ENCODE peak calls at places on chromosome 4, in nine cellular contexts. N is progenitor cell of endocrine pancreas; E is activated CD8-positive, alpha-beta memory T cell treated with anti-CD3 and anti-CD28 coated beads for 1 hour; O is EL; A is stimulated activated CD4-positive, alpha-beta T cell treated with anti-CD3 and anti-CD28 coated beads, Interleukin-12 subunit alpha, Interleukin-12 subunit beta, amount 100 ng/mL, for 24 hours; P is osteocyte; K is effector memory CD4-positive, alpha-beta T cell; I is mesothelial cell of epicardium; B is HEK293T. H is an unnamed sample.
A peak's percentile ranks its signal among the peaks of the same experiment; 100 is the strongest.

GRCh38 chr4:108466936-108467902 is 153.2 kb upstream of the RPL34 start:
- DNase-seq in N (no peak), E (no peak), O (peak; percentile 80), A (no peak), P (no peak), K (no peak), I (no peak), B (no peak), H (no peak)

GRCh38 chr4:106502106-106502699 is 133.6 kb upstream of the GIMD1 start:
- DNase-seq in N (peak; percentile 34), E (peak; percentile 2), O (peak; percentile 73), A (no peak), P (no peak), K (no peak), I (peak; percentile 36), B (peak; percentile 64), H (no peak)

GRCh38 chr4:1043658-1044468 is 32.4 kb downstream of the FGFRL1 start:
- DNase-seq in N (peak; percentile 50), E (no peak), O (peak; percentile 99), A (no peak), P (peak; percentile 98), K (no peak), I (no peak), B (no peak), H (peak; percentile 98)

GRCh38 chr4:107719211-107719926 is 665 bp downstream of the PAPSS1 start:
- DNase-seq in N (no peak), E (no peak), O (peak; percentile 47), A (no peak), P (no peak), K (no peak), I (no peak), B (no peak), H (peak; percentile 78)

GRCh38 chr4:64539234-64539849 is 130.1 kb upstream of the TECRL start:
- DNase-seq in N (peak; percentile 47), E (no peak), O (peak; percentile 40), A (no peak), P (no peak), K (no peak), I (no peak), B (peak; percentile 56), H (no peak)

GRCh38 chr4:101306225-101306624 is 41.1 kb downstream of the PPP3CA start:
- DNase-seq in N (no peak), E (no peak), O (no peak), A (no peak), P (no peak), K (no peak), I (no peak), B (no peak), H (no peak)

GRCh38 chr4:46818604-46819003 is 90.4 kb downstream of the COX7B2 start:
- DNase-seq in N (no peak), E (no peak), O (no peak), A (no peak), P (no peak), K (no peak), I (no peak), B (no peak), H (no peak)

GRCh38 chr4:189206953-189207352 is 733.7 kb upstream of the FRG1 start:
- DNase-seq in N (no peak), E (no peak), O (no peak), A (no peak), P (no peak), K (no peak), I (no peak), B (no peak), H (no peak)

GRCh38 chr4:150283689-150284088 is 205.4 kb downstream of the DCLK2 start:
- DNase-seq in N (no peak), E (no peak), O (peak; percentile 88), A (no peak), P (no peak), K (no peak), I (no peak), B (no peak), H (no peak)

GRCh38 chr4:55880652-55881280 is 27.3 kb downstream of the EXOC1 start:
- DNase-seq in N (no peak), E (no peak), O (no peak), A (no peak), P (no peak), K (no peak), I (no peak), B (no peak), H (no peak)

GRCh38 chr4:28007693-28008092 is 1147.1 kb downstream of the STIM2 start:
- DNase-seq in N (no peak), E (no peak), O (no peak), A (no peak), P (no peak), K (no peak), I (no peak), B (no peak), H (no peak)

GRCh38 chr4:55214172-55214571 is 88.8 kb upstream of the KDR start:
- DNase-seq in N (no peak), E (no peak), O (peak; percentile 53), A (no peak), P (no peak), K (no peak), I (no peak), B (no peak), H (no peak)

GRCh38 chr4:150368667-150369066 is 213.3 kb upstream of the MAB21L2 start:
- DNase-seq in N (no peak), E (no peak), O (no peak), A (no peak), P (no peak), K (no peak), I (no peak), B (no peak), H (no peak)

GRCh38 chr4:169243808-169244207 is 26.9 kb downstream of the SH3RF1 start:
- DNase-seq in N (no peak), E (no peak), O (no peak), A (no peak), P (no peak), K (no peak), I (no peak), B (no peak), H (no peak)

GRCh38 chr4:680931-681645 is 6.7 kb downstream of the MYL5 start:
- DNase-seq in N (no peak), E (no peak), O (peak; percentile 50), A (no peak), P (no peak), K (no peak), I (peak; percentile 21), B (peak; percentile 68), H (no peak)

GRCh38 chr4:8409271-8410065 is 31.1 kb downstream of the ACOX3 start:
- DNase-seq in N (no peak), E (peak; percentile 46), O (peak; percentile 14), A (no peak), P (no peak), K (peak; percentile 54), I (no peak), B (no peak), H (no peak)

GRCh38 chr4:79141530-79141929 is 184.3 kb downstream of the NAA11 start:
- DNase-seq in N (peak; percentile 54), E (no peak), O (peak; percentile 1), A (no peak), P (no peak), K (no peak), I (no peak), B (peak; percentile 14), H (no peak)

GRCh38 chr4:15416357-15417327 is 11.2 kb upstream of the C1QTNF7 start:
- DNase-seq in N (no peak), E (no peak), O (no peak), A (no peak), P (no peak), K (no peak), I (no peak), B (no peak), H (no peak)

GRCh38 chr4:86522349-86522748 is 71.8 kb upstream of the PTPN13 start:
- DNase-seq in N (no peak), E (no peak), O (no peak), A (no peak), P (no peak), K (no peak), I (no peak), B (no peak), H (no peak)

GRCh38 chr4:78936989-78937388 is 2.2 kb downstream of the PAQR3 start:
- DNase-seq in N (no peak), E (no peak), O (no peak), A (no peak), P (no peak), K (no peak), I (no peak), B (no peak), H (no peak)

GRCh38 chr4:128751354-128751753 is 58.1 kb upstream of the JADE1 start:
- DNase-seq in N (no peak), E (no peak), O (no peak), A (no peak), P (no peak), K (no peak), I (no peak), B (no peak), H (no peak)

GRCh38 chr4:125181804-125182203 is 133.0 kb upstream of the FAT4 start:
- DNase-seq in N (no peak), E (no peak), O (no peak), A (no peak), P (no peak), K (no peak), I (no peak), B (no peak), H (no peak)

GRCh38 chr4:159723341-159724048 is 620.6 kb downstream of the RAPGEF2 start:
- DNase-seq in N (no peak), E (no peak), O (no peak), A (no peak), P (no peak), K (no peak), I (no peak), B (no peak), H (no peak)

GRCh38 chr4:1576961-1577814 is 106.9 kb downstream of the FAM53A start:
- DNase-seq in N (no peak), E (no peak), O (no peak), A (no peak), P (no peak), K (no peak), I (no peak), B (no peak), H (no peak)

GRCh38 chr4:146049802-146050201 is 111.2 kb upstream of the ZNF827 start:
- DNase-seq in N (no peak), E (no peak), O (no peak), A (no peak), P (no peak), K (no peak), I (no peak), B (no peak), H (no peak)

GRCh38 chr4:66178901-66179300 is 508.6 kb upstream of the EPHA5 start:
- DNase-seq in N (no peak), E (no peak), O (peak; percentile 72), A (no peak), P (no peak), K (no peak), I (no peak), B (no peak), H (no peak)

GRCh38 chr4:1126506-1126905 is 13.1 kb upstream of the RNF212 start:
- DNase-seq in N (no peak), E (no peak), O (peak; percentile 22), A (no peak), P (no peak), K (no peak), I (no peak), B (no peak), H (no peak)

GRCh38 chr4:15938182-15938581 is 358 bp downstream of the FGFBP1 start:
- DNase-seq in N (no peak), E (no peak), O (no peak), A (no peak), P (no peak), K (no peak), I (no peak), B (peak; percentile 30), H (no peak)

GRCh38 chr4:128275351-128275750 is 12.3 kb downstream of the PGRMC2 start:
- DNase-seq in N (no peak), E (no peak), O (peak; percentile 79), A (no peak), P (no peak), K (no peak), I (no peak), B (no peak), H (no peak)

GRCh38 chr4:57635900-57636299 is 525.7 kb upstream of the IGFBP7 start:
- DNase-seq in N (no peak), E (no peak), O (no peak), A (no peak), P (no peak), K (no peak), I (no peak), B (no peak), H (no peak)

GRCh38 chr4:151644625-151645024 is 116.2 kb downstream of the GATB start:
- DNase-seq in N (peak; percentile 27), E (no peak), O (peak; percentile 21), A (no peak), P (no peak), K (no peak), I (no peak), B (peak; percentile 65), H (no peak)

H was measured in coronary artery.